ENCODE peak calls at places on chromosome 1, in eight cellular contexts. J, I, E, V, B, M, L and C are unnamed samples.

GRCh38 chr1:3631330-3631729 is 6.5 kb downstream of the TPRG1L start:
- DNase-seq in J (peak; percentile 39), I (no peak), E (no peak), V (no peak), B (no peak), M (no peak), L (no peak), C (no peak)

GRCh38 chr1:15610167-15610566 is 7.1 kb upstream of the DDI2 start:
- DNase-seq in J (no peak), I (no peak), E (no peak), V (no peak), B (no peak), M (no peak), L (no peak), C (no peak)

GRCh38 chr1:232421143-232421796 is 208.7 kb downstream of the SIPA1L2 start:
- DNase-seq in J (no peak), I (no peak), E (no peak), V (no peak), B (no peak), M (no peak), L (no peak), C (peak; percentile 96)

GRCh38 chr1:107510347-107510746 is 369.5 kb downstream of the NTNG1 start:
- DNase-seq in J (no peak), I (no peak), E (no peak), V (no peak), B (no peak), M (no peak), L (no peak), C (no peak)

GRCh38 chr1:207049974-207050391 is 1.0 kb downstream of the YOD1 start:
- DNase-seq in J (peak; percentile 27), I (peak; percentile 61), E (no peak), V (peak; percentile 72), B (peak; percentile 50), M (no peak), L (peak; percentile 61), C (peak; percentile 68)

GRCh38 chr1:21239181-21239580 is 51.1 kb downstream of the ECE1 start:
- DNase-seq in J (no peak), I (no peak), E (no peak), V (no peak), B (no peak), M (no peak), L (no peak), C (no peak)

GRCh38 chr1:242828828-242829227 is 304.3 kb upstream of the PLD5 start:
- DNase-seq in J (no peak), I (no peak), E (no peak), V (no peak), B (no peak), M (no peak), L (peak; percentile 83), C (no peak)

GRCh38 chr1:230868736-230869385 is 540 bp upstream of the C1orf198 start:
- DNase-seq in J (no peak), I (peak; percentile 47), E (peak; percentile 33), V (no peak), B (no peak), M (no peak), L (peak; percentile 51), C (peak; percentile 6)

GRCh38 chr1:231232870-231233734 is 7.9 kb upstream of the GNPAT start:
- DNase-seq in J (no peak), I (no peak), E (no peak), V (peak; percentile 26), B (no peak), M (no peak), L (no peak), C (no peak)

GRCh38 chr1:192986110-192986747 is 72.9 kb downstream of the UCHL5 start:
- DNase-seq in J (no peak), I (no peak), E (no peak), V (no peak), B (no peak), M (no peak), L (no peak), C (no peak)

GRCh38 chr1:28056129-28056925 is 32.1 kb downstream of the EYA3 start:
- DNase-seq in J (no peak), I (no peak), E (no peak), V (no peak), B (no peak), M (peak; percentile 10), L (no peak), C (no peak)

GRCh38 chr1:36414384-36414783 is 16.7 kb upstream of the LSM10 start:
- DNase-seq in J (no peak), I (no peak), E (no peak), V (no peak), B (no peak), M (no peak), L (no peak), C (no peak)

GRCh38 chr1:176863613-176864012 is 300.9 kb downstream of the ASTN1 start:
- DNase-seq in J (no peak), I (no peak), E (no peak), V (no peak), B (no peak), M (no peak), L (no peak), C (no peak)

GRCh38 chr1:206975313-206975712 is 5.1 kb upstream of the FCAMR start:
- DNase-seq in J (peak; percentile 55), I (no peak), E (no peak), V (no peak), B (no peak), M (no peak), L (no peak), C (no peak)